ENCODE peak calls at places on chromosomes 16 and 17, in seven cellular contexts. I is Caco-2, B is body of pancreas, O is cardiac muscle cell, Q is tibial nerve, Y is aorta, Z is ovary. W is an unnamed sample.

GRCh38 chr16:53131363-53132071 is 76.7 kb downstream of the CHD9 start:
- DNase-seq in O (peak; percentile 52), I (peak; percentile 68), Y (peak; percentile 89), Z (peak; percentile 57), Q (peak; percentile 39), B (peak; percentile 71), W (peak; percentile 62)

GRCh38 chr16:660459-661183 is 7.3 kb upstream of the RHOT2 start:
- DNase-seq in I (peak; percentile 51), Q (peak; percentile 87), B (peak; percentile 97), Z (peak; percentile 88), Y (peak; percentile 95), O (peak; percentile 86), W (no peak)

GRCh38 chr17:6853764-6854442 is 22.4 kb upstream of the TEKT1 start:
- DNase-seq in I (peak; percentile 5), O (no peak), Y (no peak), Z (no peak), Q (no peak), B (no peak), W (no peak)

GRCh38 chr16:28838558-28838918 is 7.6 kb downstream of the TUFM start:
- DNase-seq in B (no peak), O (no peak), Q (no peak), I (no peak), Z (no peak), Y (no peak), W (no peak)

GRCh38 chr16:17364319-17365210 is 106.2 kb downstream of the XYLT1 start:
- DNase-seq in B (no peak), O (peak; percentile 92), Q (no peak), I (no peak), Y (no peak), Z (no peak), W (peak; percentile 70)

GRCh38 chr16:10578474-10579316 is 1.7 kb downstream of the EMP2 start:
- DNase-seq in I (no peak), O (no peak), B (no peak), Q (no peak), Z (peak; percentile 26), Y (no peak), W (no peak)

GRCh38 chr16:54431041-54431996 is 144.7 kb upstream of the IRX3 start:
- DNase-seq in Q (no peak), Z (no peak), B (no peak), I (no peak), Y (no peak), O (peak; percentile 29), W (no peak)

GRCh38 chr17:50845260-50846147 is 10.1 kb downstream of the WFIKKN2 start:
- DNase-seq in Y (peak; percentile 66), B (no peak), Z (no peak), O (no peak), Q (no peak), I (peak; percentile 81), W (no peak)

GRCh38 chr17:60390881-60391418 is 983 bp downstream of the USP32 start:
- DNase-seq in Z (peak; percentile 13), O (peak; percentile 62), Q (no peak), B (peak; percentile 43), I (peak; percentile 24), Y (no peak), W (peak; percentile 62)

GRCh38 chr16:66717112-66717675 is 20.7 kb upstream of the CMTM4 start:
- DNase-seq in Y (no peak), I (peak; percentile 48), Z (peak; percentile 30), Q (no peak), O (peak; percentile 67), B (no peak), W (peak; percentile 30)

GRCh38 chr16:30092373-30093010 is 768 bp upstream of the TBX6 start:
- DNase-seq in O (peak; percentile 84), Z (peak; percentile 76), I (peak; percentile 44), Q (peak; percentile 56), Y (peak; percentile 89), B (peak; percentile 82), W (peak; percentile 65)

GRCh38 chr17:8401107-8401506 is 3.5 kb upstream of the RNF222 start:
- DNase-seq in Q (no peak), B (no peak), Y (no peak), Z (no peak), O (no peak), I (no peak), W (no peak)

GRCh38 chr17:79702071-79702470 is 28.7 kb upstream of the ENPP7 start:
- DNase-seq in B (no peak), Q (no peak), Y (no peak), O (no peak), Z (no peak), I (no peak), W (no peak)

GRCh38 chr17:31490991-31491793 is 99.7 kb downstream of the RAB11FIP4 start:
- DNase-seq in Q (no peak), B (no peak), I (no peak), Z (no peak), Y (no peak), O (no peak), W (no peak)

GRCh38 chr16:680967-681745 is 946 bp downstream of the STUB1 start:
- DNase-seq in Z (peak; percentile 58), Y (no peak), I (no peak), O (peak; percentile 63), Q (no peak), B (peak; percentile 59), W (peak; percentile 53)

GRCh38 chr16:81450783-81451491 is 6.3 kb downstream of the CMIP start:
- DNase-seq in O (no peak), I (no peak), Z (no peak), B (no peak), Q (no peak), Y (no peak), W (no peak)

GRCh38 chr17:61414141-61414935 is 14.7 kb downstream of the TBX2 start:
- DNase-seq in O (peak; percentile 48), Y (peak; percentile 79), Q (no peak), B (no peak), I (no peak), Z (no peak), W (peak; percentile 38)

GRCh38 chr16:4750896-4751295 is 16.1 kb downstream of the ZNF500 start:
- DNase-seq in B (no peak), Y (no peak), I (no peak), O (no peak), Q (no peak), Z (no peak), W (no peak)

GRCh38 chr17:40550608-40551007 is 14.7 kb downstream of the CCR7 start:
- DNase-seq in I (no peak), Z (peak; percentile 59), B (peak; percentile 62), O (peak; percentile 96), Y (peak; percentile 85), Q (no peak), W (peak; percentile 47)

GRCh38 chr17:518047-518735 is 165.6 kb upstream of the RPH3AL start:
- DNase-seq in Z (no peak), B (no peak), I (no peak), Q (no peak), Y (peak; percentile 28), O (no peak), W (no peak)

GRCh38 chr17:75428775-75429469 is 23.4 kb upstream of the GRB2 start:
- DNase-seq in I (no peak), Q (no peak), Z (no peak), Y (no peak), B (no peak), O (peak; percentile 63), W (peak; percentile 69)

GRCh38 chr17:2903193-2903974 is 107.1 kb downstream of the RAP1GAP2 start:
- DNase-seq in Z (no peak), B (peak; percentile 93), Y (no peak), I (no peak), O (no peak), Q (no peak), W (no peak)

GRCh38 chr16:693766-694165 is 3.6 kb upstream of the WDR24 start:
- DNase-seq in B (no peak), Y (no peak), O (no peak), I (no peak), Q (no peak), Z (no peak), W (no peak)

DNA sequence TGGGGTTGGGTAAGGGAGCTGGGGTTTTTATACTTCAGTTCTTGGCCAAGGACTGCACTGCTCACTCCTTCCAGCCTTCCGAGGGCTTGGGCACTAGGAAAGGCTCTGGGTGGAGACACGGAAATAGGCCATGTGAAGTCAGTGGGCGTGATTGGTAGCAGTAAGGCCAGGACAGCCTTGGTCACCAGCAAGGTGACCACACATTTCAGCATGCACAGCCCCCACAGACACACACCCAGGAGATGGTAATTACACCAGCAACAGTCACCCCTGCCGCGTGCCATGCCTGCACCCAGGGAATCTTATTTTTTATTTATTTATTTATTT is 252.5 kb downstream of the SEC14L1 start:
- DNase-seq in I (no peak), B (no peak), Y (no peak), Q (no peak), O (no peak), Z (no peak), W (no peak)
- H3K4me3 ChIP-seq in I (no peak overlapping the region), B (no peak overlapping the region), Y (no peak overlapping the region), Q (no peak overlapping the region), O (no peak overlapping the region), Z (no peak overlapping the region), W (no peak overlapping the region)

GRCh38 chr17:68429881-68430280 is 27.4 kb downstream of the WIPI1 start:
- DNase-seq in Z (no peak), Y (no peak), I (no peak), B (no peak), Q (no peak), O (no peak), W (no peak)
- H3K27me3 ChIP-seq in Z (no peaks in the 10 kb centered on the region), Y (no peaks in the 10 kb centered on the region), I (no peaks in the 10 kb centered on the region), B (no peaks in the 10 kb centered on the region), Q (no peaks in the 10 kb centered on the region), O (no peaks in the 10 kb centered on the region), W (no peaks in the 10 kb centered on the region)

DNA sequence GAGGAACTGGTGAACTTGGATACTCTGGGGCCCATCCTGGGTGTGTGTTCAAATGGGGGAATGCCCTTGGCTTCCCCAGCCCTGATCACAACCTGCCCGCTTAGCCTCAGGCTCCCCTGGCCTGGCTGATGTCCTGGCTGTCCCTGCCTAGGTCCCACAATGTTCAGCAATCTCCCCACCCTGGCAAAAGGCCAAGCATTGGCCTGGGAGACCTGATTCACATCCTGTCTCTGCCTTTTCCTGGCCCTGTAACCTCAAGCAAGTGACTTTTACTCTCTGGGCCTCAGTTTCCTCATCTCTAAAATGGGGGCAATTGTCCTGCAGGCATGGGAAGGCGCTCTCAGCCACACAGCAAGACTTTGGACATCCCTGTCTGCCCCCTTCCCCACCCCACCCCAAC is 14.4 kb downstream of the CPNE2 start:
- DNase-seq in O (no peak), Z (no peak), Y (no peak), Q (no peak), I (no peak), B (peak; percentile 20), W (no peak)
- H3K4me1 ChIP-seq in O (peaks cover 2% of the 10 kb centered on the region), Z (no peaks in the 10 kb centered on the region), Y (no peaks in the 10 kb centered on the region), Q (peaks cover 37% of the 10 kb centered on the region), I (peaks cover 16% of the 10 kb centered on the region), B (no peaks in the 10 kb centered on the region), W (peaks cover 3% of the 10 kb centered on the region)

DNA sequence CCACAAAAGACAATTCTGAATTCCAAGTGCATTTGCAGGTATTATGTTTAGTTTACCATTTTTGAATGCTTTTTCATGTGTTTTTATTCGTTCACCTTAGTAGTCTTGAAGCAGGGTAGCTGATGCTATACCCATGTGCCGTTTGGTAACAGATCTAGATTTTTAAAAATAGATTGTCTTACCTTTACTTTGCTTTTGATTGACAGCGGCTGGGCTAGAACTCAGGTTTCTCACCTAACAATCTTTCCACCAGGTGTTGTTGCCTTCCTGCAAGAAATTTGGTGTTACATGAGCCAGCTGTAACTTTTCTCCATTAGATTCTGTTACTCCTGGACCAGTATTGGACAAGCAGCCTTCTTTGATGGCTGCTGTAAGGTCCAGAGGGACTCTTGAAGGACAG is 1.5 kb upstream of the FTSJ3 start:
- DNase-seq in I (no peak), B (no peak), Q (no peak), O (no peak), Y (no peak), Z (no peak), W (no peak)
- H3K4me3 ChIP-seq in I (no peak overlapping the region), B (no peak overlapping the region), Q (no peak overlapping the region), O (no peak overlapping the region), Y (no peak overlapping the region), Z (no peak overlapping the region), W (peak overlapping the region; percentile 84)

GRCh38 chr16:82643936-82644630 is 17.3 kb downstream of the CDH13 start:
- DNase-seq in O (no peak), Y (no peak), I (no peak), Z (no peak), Q (no peak), B (no peak), W (no peak)
- H3K27me3 ChIP-seq in O (no peaks in the 10 kb centered on the region), Y (no peaks in the 10 kb centered on the region), I (no peaks in the 10 kb centered on the region), Z (no peaks in the 10 kb centered on the region), Q (no peaks in the 10 kb centered on the region), B (no peaks in the 10 kb centered on the region), W (no peaks in the 10 kb centered on the region)

W was measured in SJSA1.